ENCODE peak calls at places on chromosomes 1 and 21, in five cellular contexts. B, D, Q, L and U are unnamed samples.
A peak's percentile ranks its signal among the peaks of the same experiment; 100 is the strongest.

GRCh38 chr1:153586347-153586746 is 20.7 kb upstream of the S100A2 start:
- DNase-seq in B (no peak), D (no peak), Q (no peak), L (no peak), U (no peak)

GRCh38 chr1:111656093-111657017 is 36.8 kb downstream of the RAP1A start:
- DNase-seq in B (peak; percentile 60), D (no peak), Q (no peak), L (peak; percentile 37), U (peak; percentile 66)

GRCh38 chr1:32623775-32624174 is 26.6 kb downstream of the ZBTB8OS start:
- DNase-seq in B (no peak), D (no peak), Q (no peak), L (no peak), U (no peak)

GRCh38 chr21:38282921-38283320 is 26.1 kb downstream of the KCNJ15 start:
- DNase-seq in B (no peak), D (no peak), Q (no peak), L (no peak), U (no peak)

GRCh38 chr1:112991721-112992120 is 35.7 kb upstream of the SLC16A1 start:
- DNase-seq in B (no peak), D (no peak), Q (no peak), L (no peak), U (no peak)

GRCh38 chr1:222334026-222334680 is 213.8 kb downstream of the HHIPL2 start:
- DNase-seq in B (peak; percentile 81), D (no peak), Q (no peak), L (no peak), U (peak; percentile 89)

GRCh38 chr1:114454539-114454938 is 56.5 kb downstream of the TRIM33 start:
- DNase-seq in B (no peak), D (no peak), Q (no peak), L (no peak), U (no peak)

GRCh38 chr1:108107658-108108057 is 92.5 kb downstream of the SLC25A24 start:
- DNase-seq in B (peak; percentile 78), D (no peak), Q (no peak), L (peak; percentile 47), U (peak; percentile 86)

GRCh38 chr1:15343099-15343498 is 66.6 kb upstream of the EFHD2 start:
- DNase-seq in B (no peak), D (no peak), Q (no peak), L (no peak), U (no peak)

GRCh38 chr1:116871772-116872146 is 38.0 kb upstream of the PTGFRN start:
- DNase-seq in B (no peak), D (no peak), Q (no peak), L (no peak), U (no peak)

GRCh38 chr21:46368533-46369285 is 44.8 kb downstream of the PCNT start:
- DNase-seq in B (no peak), D (peak; percentile 18), Q (no peak), L (no peak), U (no peak)

GRCh38 chr1:204469304-204469703 is 25.3 kb downstream of the PIK3C2B start:
- DNase-seq in B (no peak), D (no peak), Q (no peak), L (no peak), U (no peak)

GRCh38 chr1:32966900-32967299 is 2.3 kb upstream of the RNF19B start:
- DNase-seq in B (no peak), D (no peak), Q (no peak), L (no peak), U (no peak)

GRCh38 chr1:243916160-243916559 is 66.1 kb upstream of the AKT3 start:
- DNase-seq in B (peak; percentile 43), D (no peak), Q (no peak), L (no peak), U (peak; percentile 42)

GRCh38 chr1:55150880-55151582 is 64.1 kb downstream of the USP24 start:
- DNase-seq in B (no peak), D (no peak), Q (no peak), L (no peak), U (no peak)